ENCODE peak calls at places on chromosomes 6 and 20, in nine cellular contexts. Q is PC-3, E is A549, Z is fibroblast of lung, J is upper lobe of right lung, T is MM.1S, L is thoracic aorta, K is IMR-90, G is vagina. R is an unnamed sample.

GRCh38 chr20:34220581-34220980 is 20.6 kb upstream of the ASIP start:
- DNase-seq in J (no peak), L (no peak), E (no peak), K (peak; percentile 28), T (no peak), Z (peak; percentile 2), Q (peak; percentile 68), G (no peak), R (no peak)

GRCh38 chr6:142380626-142381025 is 78.8 kb downstream of the ADGRG6 start:
- DNase-seq in Q (no peak), T (no peak), J (no peak), G (no peak), K (no peak), Z (no peak), L (no peak), E (no peak), R (no peak)

GRCh38 chr6:145734486-145735355 is 599 bp downstream of the EPM2A start:
- DNase-seq in Z (peak; percentile 88), T (peak; percentile 60), E (peak; percentile 51), Q (peak; percentile 80), J (peak; percentile 96), L (peak; percentile 75), K (peak; percentile 85), G (peak; percentile 91), R (peak; percentile 92)

GRCh38 chr20:4090756-4091331 is 75.5 kb upstream of the RNF24 start:
- DNase-seq in Q (no peak), Z (peak; percentile 52), T (no peak), G (peak; percentile 54), J (no peak), E (peak; percentile 31), K (peak; percentile 95), L (no peak), R (no peak)

GRCh38 chr20:6956574-6956973 is 189.1 kb downstream of the BMP2 start:
- DNase-seq in G (no peak), Q (peak; percentile 61), K (no peak), E (no peak), L (no peak), T (no peak), Z (no peak), J (no peak), R (no peak)

GRCh38 chr6:108716801-108717791 is 131.1 kb upstream of the ARMC2 start:
- DNase-seq in E (no peak), L (no peak), K (no peak), Q (no peak), T (no peak), J (no peak), G (no peak), Z (no peak), R (no peak)

GRCh38 chr20:48703107-48703506 is 124.7 kb downstream of the PREX1 start:
- DNase-seq in Z (no peak), G (no peak), T (no peak), Q (no peak), K (no peak), L (no peak), J (peak; percentile 50), E (no peak), R (peak; percentile 84)

GRCh38 chr6:7630792-7631191 is 40.8 kb downstream of the SNRNP48 start:
- DNase-seq in Z (no peak), J (no peak), T (no peak), Q (no peak), K (no peak), G (no peak), L (no peak), E (no peak), R (no peak)

GRCh38 chr20:25297141-25297905 is 49.4 kb downstream of the PYGB start:
- DNase-seq in K (no peak), T (peak; percentile 82), Q (no peak), E (no peak), G (no peak), Z (no peak), J (no peak), L (no peak), R (no peak)

GRCh38 chr6:74807701-74808100 is 398.2 kb downstream of the COL12A1 start:
- DNase-seq in L (no peak), G (no peak), J (no peak), K (no peak), E (no peak), Q (no peak), T (no peak), Z (no peak), R (no peak)

GRCh38 chr6:166671434-166672061 is 44.5 kb upstream of the RPS6KA2 start:
- DNase-seq in T (peak; percentile 43), Z (peak; percentile 44), G (no peak), Q (peak; percentile 6), K (no peak), L (no peak), J (peak; percentile 21), E (no peak), R (no peak)

GRCh38 chr6:446418-447366 is 55.1 kb downstream of the IRF4 start:
- DNase-seq in L (no peak), E (no peak), Z (no peak), K (no peak), Q (peak; percentile 25), J (no peak), T (no peak), G (no peak), R (no peak)

GRCh38 chr6:146419576-146419975 is 124.1 kb upstream of the RAB32 start:
- DNase-seq in Q (no peak), E (no peak), T (no peak), L (no peak), G (no peak), J (no peak), K (no peak), Z (no peak), R (no peak)

DNA sequence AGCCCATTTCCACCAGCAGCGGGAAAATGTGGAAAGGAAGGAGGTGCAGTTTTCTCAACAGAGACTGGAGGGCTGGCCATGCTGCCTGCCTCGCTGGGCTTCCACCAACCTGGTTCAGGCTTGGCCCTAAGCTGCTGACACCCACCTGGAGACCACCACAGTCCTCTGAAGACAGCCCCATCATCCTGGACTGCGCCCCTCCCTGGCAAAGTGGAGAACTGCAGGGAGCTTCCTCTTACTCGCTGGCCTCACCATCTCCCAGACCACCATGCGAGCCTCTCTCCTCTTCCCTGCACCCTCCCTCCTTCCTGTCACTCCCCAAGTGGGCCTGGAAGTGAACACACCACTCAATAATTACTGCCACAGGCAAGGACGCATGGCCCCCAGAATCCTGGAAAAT is 71.5 kb downstream of the PSMG4 start:
- DNase-seq in Q (no peak), K (no peak), E (no peak), G (no peak), T (no peak), Z (no peak), L (no peak), J (no peak), R (no peak)
- TF ChIP-seq CTCF in Q (peak; percentile 35), K (no peak), E (no peak), G (no peak), T (no peak), Z (no peak), L (no peak), J (no peak), R (no peak)

DNA sequence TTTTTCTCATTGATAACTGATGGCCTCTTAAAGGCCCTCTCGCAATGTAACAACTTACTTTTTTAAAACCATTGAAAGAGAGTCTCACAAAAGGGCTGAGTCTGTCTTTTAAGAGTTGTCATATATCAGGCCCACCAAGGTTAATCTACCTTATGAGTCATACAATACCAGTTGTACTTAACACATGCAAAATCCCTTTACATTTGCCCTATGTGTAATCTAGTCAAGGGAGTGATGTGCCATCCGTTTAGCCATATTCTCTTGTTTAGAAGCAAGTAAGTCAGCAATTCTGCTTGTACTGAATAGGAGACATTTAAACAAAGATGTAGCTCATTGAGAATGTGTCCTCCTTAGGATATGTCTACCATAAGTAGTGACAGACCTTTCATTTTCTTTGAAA is 143.7 kb downstream of the TENT5A start:
- DNase-seq in E (no peak), L (no peak), Q (no peak), T (no peak), Z (no peak), J (no peak), G (no peak), K (peak; percentile 39), R (no peak)
- H3K4me3 ChIP-seq in E (no peak overlapping the region), L (no peak overlapping the region), Q (no peak overlapping the region), T (no peak overlapping the region), Z (no peak overlapping the region), J (no peak overlapping the region), G (no peak overlapping the region), K (no peak overlapping the region), R (no peak overlapping the region)

DNA sequence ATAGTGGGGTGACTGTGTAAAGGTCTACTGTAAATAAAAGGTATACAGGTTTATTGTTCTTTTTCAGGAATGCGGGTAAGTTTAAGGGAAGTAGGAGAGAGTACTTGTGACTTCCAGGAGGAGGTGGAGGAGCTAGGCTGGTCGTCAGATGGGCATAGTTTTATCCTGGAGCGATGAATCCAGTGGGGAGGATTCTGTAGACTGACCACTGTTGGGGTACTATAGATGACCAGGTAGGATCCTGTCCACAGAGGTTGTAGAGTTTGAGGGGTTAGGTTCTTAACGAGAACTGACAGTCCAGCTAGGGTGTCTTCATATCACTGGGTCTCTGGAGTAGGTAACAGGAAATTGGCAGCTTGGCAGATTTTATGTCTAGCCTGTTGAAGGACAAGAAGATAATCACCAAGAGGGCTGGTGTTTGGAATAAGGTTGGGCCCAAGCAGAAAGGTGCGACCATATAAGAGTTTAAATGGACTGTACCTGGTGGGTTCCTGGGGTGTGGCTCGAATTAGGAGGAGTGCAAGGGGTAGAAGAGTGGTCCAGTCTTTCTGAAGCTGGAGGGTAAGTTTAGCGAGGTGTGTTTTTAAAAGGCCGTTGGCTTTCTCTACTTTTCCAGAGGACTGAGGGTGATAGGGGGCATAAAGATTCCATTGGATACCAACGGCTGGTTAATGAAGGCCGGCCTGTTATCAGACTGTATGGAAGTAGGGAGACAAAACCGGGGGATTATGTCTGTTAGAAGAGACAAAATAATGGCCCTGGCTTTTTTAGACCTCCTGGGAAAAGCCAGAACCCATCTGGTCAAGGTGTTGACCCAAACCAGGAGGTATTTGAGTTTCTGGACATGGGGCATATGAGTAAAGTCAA is 751.3 kb upstream of the ADGRB3 start:
- DNase-seq in T (no peak), G (no peak), E (no peak), K (no peak), J (no peak), Z (no peak), Q (no peak), L (no peak), R (no peak)
- H3K9me3 ChIP-seq in T (no peaks in the 10 kb centered on the region), G (no peaks in the 10 kb centered on the region), E (no peaks in the 10 kb centered on the region), K (peaks cover 13% of the 10 kb centered on the region), J (no peaks in the 10 kb centered on the region), Z (no peaks in the 10 kb centered on the region), Q (no peaks in the 10 kb centered on the region), L (no peaks in the 10 kb centered on the region), R (no peaks in the 10 kb centered on the region)

GRCh38 chr6:149860513-149860833 is 3.7 kb downstream of the LRP11 start:
- DNase-seq in Z (no peak), J (peak; percentile 22), Q (no peak), E (no peak), G (peak; percentile 84), T (no peak), K (no peak), L (no peak), R (no peak)

GRCh38 chr6:149859368-149859767 is 4.8 kb downstream of the LRP11 start:
- DNase-seq in J (peak; percentile 25), K (peak; percentile 96), G (peak; percentile 58), L (no peak), Z (peak; percentile 98), E (no peak), T (no peak), Q (no peak), R (no peak)

GRCh38 chr6:149861603-149862423 is 2.3 kb downstream of the LRP11 start:
- DNase-seq in Z (no peak), E (no peak), K (peak; percentile 69), J (peak; percentile 16), L (no peak), Q (no peak), T (no peak), G (peak; percentile 54), R (no peak)

GRCh38 chr6:149859938-149860337 is 4.2 kb downstream of the LRP11 start:
- DNase-seq in J (peak; percentile 13), Q (no peak), K (no peak), Z (no peak), G (peak; percentile 44), L (no peak), T (no peak), E (no peak), R (no peak)

GRCh38 chr6:149860834-149861602 is 3.1 kb downstream of the LRP11 start:
- DNase-seq in E (no peak), K (no peak), T (no peak), Z (peak; percentile 75), G (peak; percentile 77), L (no peak), J (peak; percentile 68), Q (no peak), R (no peak)
- TF ChIP-seq CTCF in E (peak; percentile 12), K (peak; percentile 43), T (no peak), Z (peak; percentile 8), G (no peak), L (no peak), J (peak; percentile 6), Q (peak; percentile 35), R (peak; percentile 19)

R was measured in RWPE2.